ENCODE peak calls at places on chromosomes 7 and 10, in seven cellular contexts. G is coronary artery; Y is myocyte; R is cardiac septum; T is amygdala; M is CD8-positive, alpha-beta T cell; I is activated naive CD4-positive, alpha-beta T cell treated with anti-CD3 and anti-CD28 coated beads, Interleukin-2, amount 10 ng/mL, durations not matched to agents 7 days and 5 days. A is an unnamed sample.

GRCh38 chr10:78899996-78900714 is 168.6 kb upstream of the ZMIZ1 start:
- DNase-seq in G (peak), Y (no peak), R (peak), T (no peak), M (no peak), I (no peak), A (peak)

GRCh38 chr10:78028438-78029293 is 649 bp downstream of the POLR3A start:
- DNase-seq in G (no peak), Y (no peak), R (no peak), T (no peak), M (peak), I (peak), A (no peak)

GRCh38 chr10:72694476-72695369 is 2.8 kb downstream of the MCU start:
- DNase-seq in G (no peak), Y (peak), R (no peak), T (no peak), M (no peak), I (peak), A (no peak)

GRCh38 chr7:129951076-129952011 is 1.4 kb downstream of the UBE2H start:
- DNase-seq in G (no peak), Y (peak), R (peak), T (peak), M (no peak), I (peak), A (no peak)

GRCh38 chr7:8261711-8262695 is at the start of gene ICA1:
- DNase-seq in G (no peak), Y (peak), R (peak), T (peak), M (no peak), I (peak), A (peak)

GRCh38 chr10:24814568-24815313 is 91.1 kb upstream of the ARHGAP21 start:
- DNase-seq in G (no peak), Y (no peak), R (no peak), T (no peak), M (no peak), I (no peak), A (no peak)

GRCh38 chr10:121284952-121285351 is 313.3 kb downstream of the FGFR2 start:
- DNase-seq in G (no peak), Y (no peak), R (no peak), T (no peak), M (no peak), I (no peak), A (no peak)

GRCh38 chr10:97498076-97498840 is at the start of gene MMS19:
- DNase-seq in G (peak), Y (peak), R (peak), T (peak), M (peak), I (peak), A (peak)

GRCh38 chr10:78944658-78945333 is 124.0 kb upstream of the ZMIZ1 start:
- DNase-seq in G (no peak), Y (peak), R (no peak), T (no peak), M (no peak), I (no peak), A (no peak)

GRCh38 chr7:69598487-69599148 is 343 bp downstream of the AUTS2 start:
- DNase-seq in G (no peak), Y (no peak), R (no peak), T (no peak), M (no peak), I (no peak), A (peak)

GRCh38 chr10:3774018-3774813 is 10.8 kb downstream of the KLF6 start:
- DNase-seq in G (peak), Y (no peak), R (no peak), T (no peak), M (peak), I (no peak), A (no peak)

GRCh38 chr10:43069597-43069996 is 7.3 kb upstream of the RET start:
- DNase-seq in G (no peak), Y (no peak), R (no peak), T (no peak), M (no peak), I (no peak), A (no peak)

GRCh38 chr7:48147078-48147591 is 24.1 kb upstream of the ABCA13 start:
- DNase-seq in G (no peak), Y (no peak), R (no peak), T (no peak), M (no peak), I (no peak), A (no peak)

GRCh38 chr7:111758332-111758731 is 196.0 kb upstream of the IMMP2L start:
- DNase-seq in G (no peak), Y (no peak), R (no peak), T (no peak), M (no peak), I (no peak), A (no peak)

GRCh38 chr10:2772135-2772534 is 295.2 kb upstream of the PFKP start:
- DNase-seq in G (no peak), Y (no peak), R (no peak), T (no peak), M (no peak), I (no peak), A (no peak)

GRCh38 chr10:49054753-49055152 is 60.6 kb downstream of the VSTM4 start:
- DNase-seq in G (no peak), Y (no peak), R (no peak), T (no peak), M (no peak), I (no peak), A (no peak)

GRCh38 chr7:71615017-71615416 is 483.1 kb downstream of the GALNT17 start:
- DNase-seq in G (peak), Y (peak), R (peak), T (no peak), M (no peak), I (no peak), A (no peak)

A was measured in type B pancreatic cell.